ENCODE peak calls at places on chromosomes 5 and 9, in four cellular contexts. L, F, M and N are unnamed samples.

GRCh38 chr5:11302663-11303062 is 541.6 kb upstream of the DAP start:
- DNase-seq in L (no peak), F (no peak), M (no peak), N (no peak)

GRCh38 chr5:175246242-175246891 is 197.6 kb downstream of the DRD1 start:
- DNase-seq in L (peak; percentile 98), F (no peak), M (peak; percentile 84), N (no peak)

GRCh38 chr9:95626885-95627558 is 110.3 kb upstream of the PTCH1 start:
- DNase-seq in L (no peak), F (no peak), M (no peak), N (peak; percentile 40)

GRCh38 chr9:80968611-80969010 is 720.7 kb downstream of the TLE1 start:
- DNase-seq in L (peak; percentile 90), F (no peak), M (no peak), N (no peak)

GRCh38 chr5:135433626-135434426 is 13.3 kb downstream of the DCANP1 start:
- DNase-seq in L (no peak), F (no peak), M (no peak), N (no peak)

GRCh38 chr5:73327908-73328455 is 120.6 kb downstream of the FOXD1 start:
- DNase-seq in L (peak; percentile 48), F (no peak), M (peak; percentile 56), N (no peak)

GRCh38 chr9:84254972-84255371 is 85.6 kb downstream of the SLC28A3 start:
- DNase-seq in L (no peak), F (no peak), M (no peak), N (no peak)

GRCh38 chr9:98222885-98223640 is 30.6 kb upstream of the CORO2A start:
- DNase-seq in L (peak; percentile 99), F (no peak), M (peak; percentile 54), N (no peak)

GRCh38 chr9:12723409-12724028 is 30.3 kb downstream of the TYRP1 start:
- DNase-seq in L (peak; percentile 50), F (no peak), M (peak; percentile 23), N (no peak)

GRCh38 chr9:79769476-79770275 is 197.9 kb downstream of the TLE4 start:
- DNase-seq in L (no peak), F (no peak), M (no peak), N (no peak)

GRCh38 chr9:125747765-125748510 is 765 bp downstream of the PBX3 start:
- DNase-seq in L (peak; percentile 16), F (peak; percentile 39), M (no peak), N (peak; percentile 49)

GRCh38 chr9:37295178-37295577 is 127.3 kb upstream of the GRHPR start:
- DNase-seq in L (no peak), F (no peak), M (no peak), N (no peak)

GRCh38 chr9:37293664-37294524 is 128.6 kb upstream of the GRHPR start:
- DNase-seq in L (no peak), F (no peak), M (no peak), N (no peak)

GRCh38 chr9:37292896-37293295 is 129.6 kb upstream of the GRHPR start:
- DNase-seq in L (no peak), F (no peak), M (no peak), N (no peak)

GRCh38 chr9:37297592-37297991 is 124.9 kb upstream of the GRHPR start:
- DNase-seq in L (no peak), F (no peak), M (no peak), N (no peak)

GRCh38 chr9:37295796-37296195 is 126.7 kb upstream of the GRHPR start:
- DNase-seq in L (no peak), F (no peak), M (no peak), N (no peak)
- TF ChIP-seq CTCF in L (no peak), F (no peak), M (peak; percentile 19), N (peak; percentile 16)

GRCh38 chr9:2991292-2991691 is 147.4 kb upstream of the PUM3 start:
- DNase-seq in L (no peak), F (no peak), M (no peak), N (no peak)
- TF ChIP-seq CTCF in L (peak; percentile 7), F (no peak), M (peak; percentile 31), N (no peak)

DNA sequence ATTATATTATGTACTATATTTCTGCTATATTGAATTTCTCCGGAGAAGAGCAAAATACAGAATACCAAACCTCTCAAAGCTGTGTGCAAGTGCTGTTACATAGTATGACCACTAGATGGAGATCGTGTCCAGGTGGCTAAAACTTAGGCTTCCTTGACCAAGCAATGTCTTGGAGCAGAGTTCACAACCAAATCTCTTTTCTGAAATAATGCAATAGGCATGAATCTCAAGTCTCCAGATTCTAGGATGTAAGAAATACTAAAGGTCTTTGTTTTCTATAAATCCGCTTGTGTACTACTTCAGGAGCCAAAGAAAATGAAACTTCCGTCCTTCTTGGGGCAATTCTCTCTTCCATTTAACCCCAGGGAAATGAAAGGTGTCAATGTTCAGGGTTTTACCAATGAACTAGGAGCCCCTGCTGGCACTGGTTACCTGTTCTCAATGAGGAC is 181.5 kb upstream of the RAI14 start:
- DNase-seq in L (peak; percentile 58), F (peak; percentile 18), M (peak; percentile 38), N (no peak)
- TF ChIP-seq CTCF in L (peak; percentile 96), F (peak; percentile 82), M (peak; percentile 87), N (peak; percentile 99)

GRCh38 chr9:928363-929042 is 48.0 kb upstream of the DMRT3 start:
- DNase-seq in L (no peak), F (peak; percentile 58), M (peak; percentile 37), N (peak; percentile 21)
- TF ChIP-seq CTCF in L (peak; percentile 35), F (peak; percentile 76), M (peak; percentile 80), N (peak; percentile 63)